ENCODE peak calls at places on chromosomes 1 and 21, in ten cellular contexts. C, S, E, J, Z, V, A, D, L and N are unnamed samples. For H3K9me2, the result is how much of the 10 kb centered on the place peaks cover.

GRCh38 chr1:116878804-116879477 is 30.8 kb upstream of the PTGFRN start:
- DNase-seq in E (peak), C (peak), D (no peak), V (peak), Z (no peak), S (peak), L (no peak), A (peak), J (peak), N (peak)

GRCh38 chr1:113456967-113457366 is 66.7 kb downstream of the MAGI3 start:
- DNase-seq in C (no peak), E (no peak), V (peak), Z (no peak), A (peak), D (no peak), S (peak), L (no peak), J (peak), N (peak)

GRCh38 chr1:33140153-33141149 is 41.4 kb downstream of the TRIM62 start:
- DNase-seq in E (no peak), L (no peak), V (no peak), D (no peak), J (no peak), S (peak), Z (no peak), A (peak), C (peak), N (peak)

GRCh38 chr1:167297222-167298214 is 76.8 kb downstream of the POU2F1 start:
- DNase-seq in L (no peak), D (peak), C (peak), A (no peak), V (peak), E (no peak), J (no peak), S (peak), Z (no peak), N (peak)

GRCh38 chr21:38985423-38986378 is 180.0 kb downstream of the ETS2 start:
- DNase-seq in A (no peak), V (no peak), E (peak), L (no peak), D (peak), Z (no peak), J (no peak), S (peak), C (no peak), N (peak)

GRCh38 chr1:26066857-26067256 is 573 bp downstream of the TRIM63 start:
- DNase-seq in D (no peak), V (no peak), Z (no peak), J (no peak), C (no peak), L (no peak), A (no peak), S (no peak), E (peak), N (peak)

GRCh38 chr1:246032984-246033383 is 474.1 kb downstream of the SMYD3 start:
- DNase-seq in J (no peak), V (no peak), D (no peak), C (no peak), A (no peak), S (no peak), E (no peak), L (no peak), Z (no peak), N (no peak)

GRCh38 chr1:209190591-209191241 is 392.8 kb upstream of the CAMK1G start:
- DNase-seq in S (peak), A (peak), J (peak), Z (peak), C (peak), V (no peak), D (peak), E (peak), L (peak), N (peak)

GRCh38 chr1:155057788-155058211 is 5.7 kb upstream of the EFNA4 start:
- DNase-seq in E (no peak), V (no peak), J (no peak), Z (no peak), C (peak), D (no peak), L (no peak), A (no peak), S (no peak), N (no peak)

GRCh38 chr1:66374561-66375111 is 159.3 kb upstream of the SGIP1 start:
- DNase-seq in D (no peak), V (no peak), L (peak), S (peak), E (no peak), C (no peak), A (peak), Z (peak), J (no peak), N (no peak)

GRCh38 chr1:160608514-160608913 is 29.2 kb upstream of the CD84 start:
- DNase-seq in L (no peak), V (no peak), D (no peak), C (no peak), Z (no peak), A (no peak), J (no peak), E (no peak), S (no peak), N (no peak)

GRCh38 chr21:22609802-22610201 is 1611.6 kb downstream of the NCAM2 start:
- DNase-seq in J (no peak), V (no peak), S (no peak), D (no peak), L (no peak), Z (no peak), E (no peak), C (peak), A (no peak), N (no peak)

GRCh38 chr1:25996966-25997758 is 701 bp downstream of the PAFAH2 start:
- DNase-seq in J (no peak), Z (peak), E (peak), D (peak), A (peak), V (no peak), S (peak), C (no peak), L (peak), N (peak)

GRCh38 chr1:164611754-164612642 is 53.0 kb downstream of the PBX1 start:
- DNase-seq in Z (no peak), D (no peak), J (peak), E (peak), A (peak), S (peak), C (peak), L (no peak), V (peak), N (peak)

GRCh38 chr1:17185485-17185860 is 19.5 kb upstream of the PADI1 start:
- DNase-seq in C (no peak), L (no peak), S (no peak), A (no peak), D (no peak), J (no peak), V (no peak), E (no peak), Z (no peak), N (no peak)

GRCh38 chr1:105100102-105100501 is 1350.4 kb downstream of the AMY1C start:
- DNase-seq in D (no peak), E (no peak), C (no peak), A (no peak), V (no peak), Z (no peak), L (no peak), S (no peak), J (no peak), N (no peak)

GRCh38 chr1:165483412-165483811 is 38.5 kb upstream of the RXRG start:
- DNase-seq in E (no peak), J (no peak), D (no peak), Z (no peak), V (no peak), L (no peak), C (no peak), S (no peak), A (no peak), N (no peak)

GRCh38 chr1:230231739-230232075 is 164.7 kb downstream of the GALNT2 start:
- DNase-seq in V (peak), A (no peak), Z (no peak), E (no peak), S (no peak), C (peak), D (no peak), L (no peak), J (no peak), N (peak)

GRCh38 chr1:109927356-109927755 is 16.7 kb downstream of the CSF1 start:
- DNase-seq in E (no peak), Z (no peak), S (no peak), V (no peak), J (no peak), A (no peak), L (no peak), D (no peak), C (no peak), N (no peak)

GRCh38 chr21:16116067-16116466 is 386.3 kb downstream of the USP25 start:
- DNase-seq in V (no peak), C (no peak), E (no peak), S (peak), A (no peak), L (no peak), Z (no peak), J (no peak), D (no peak), N (no peak)

DNA sequence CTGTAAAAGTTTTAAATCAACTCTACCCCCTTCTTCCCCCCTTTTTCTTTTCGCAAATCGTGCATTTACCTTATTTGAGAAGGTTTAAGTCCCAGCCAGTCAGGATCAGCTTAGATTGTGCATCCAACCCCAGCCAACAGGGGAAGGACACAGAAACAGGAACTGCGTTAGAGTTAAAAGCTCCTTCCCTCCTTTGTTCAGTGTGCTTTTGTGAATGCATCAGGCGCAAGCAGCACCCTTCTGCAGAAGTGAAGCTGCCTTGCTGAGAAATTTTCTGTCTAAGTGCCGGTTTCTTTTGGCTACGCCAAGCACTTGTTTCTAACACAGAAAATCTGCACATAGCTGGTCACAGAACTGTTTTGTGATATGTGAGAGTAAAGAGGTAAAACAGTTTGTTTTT is 56.2 kb upstream of the PRRC2C start:
- DNase-seq in S (no peak), D (no peak), V (no peak), C (no peak), L (no peak), J (no peak), Z (no peak), A (no peak), E (no peak), N (no peak)
- H3K9me2 ChIP-seq in S (under half), D (under half), V (under half), C (under half), L (under half), J (under half), Z (under half), A (under half), E (under half), N (under half)

GRCh38 chr1:23118957-23119792 is 49.5 kb downstream of the LUZP1 start:
- DNase-seq in D (no peak), L (peak), C (no peak), S (peak), A (no peak), J (no peak), Z (no peak), V (no peak), E (no peak), N (no peak)
- H3K27ac ChIP-seq in D (no peak), L (no peak), C (no peak), S (peak), A (no peak), J (no peak), Z (no peak), V (no peak), E (no peak), N (peak)

GRCh38 chr1:89989791-89990190 is 5.1 kb upstream of the ZNF326 start:
- DNase-seq in L (no peak), Z (no peak), E (no peak), C (peak), A (peak), J (no peak), D (no peak), S (no peak), V (peak), N (peak)
- H2AFZ ChIP-seq in L (peak), Z (no peak), E (no peak), C (no peak), A (peak), J (no peak), D (no peak), S (no peak), V (peak), N (no peak)

DNA sequence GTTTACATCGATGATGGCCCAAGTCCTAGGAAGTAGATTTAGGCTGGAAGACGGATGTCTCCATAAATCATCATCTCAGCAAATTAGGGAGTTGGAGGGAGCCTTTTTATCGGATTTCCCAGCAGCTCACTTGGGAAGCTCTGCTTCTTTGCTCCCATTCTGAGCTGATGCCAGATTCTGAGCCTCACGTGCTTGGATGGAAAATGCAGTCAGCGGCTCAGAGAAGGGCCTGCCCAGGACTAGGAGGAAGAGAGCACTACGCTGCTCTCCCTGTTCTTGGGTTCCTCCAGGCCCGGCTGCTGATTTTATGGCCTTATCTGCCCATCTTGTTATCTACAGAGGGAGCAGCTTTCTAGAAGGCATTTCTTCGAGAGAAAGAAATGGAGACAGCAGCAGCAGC is 42.0 kb downstream of the UBIAD1 start:
- DNase-seq in Z (no peak), J (no peak), S (peak), C (no peak), D (no peak), V (no peak), A (no peak), E (no peak), L (no peak), N (peak)
- H3K9me2 ChIP-seq in Z (under half), J (under half), S (under half), C (under half), D (under half), V (under half), A (under half), E (under half), L (under half), N (under half)

DNA sequence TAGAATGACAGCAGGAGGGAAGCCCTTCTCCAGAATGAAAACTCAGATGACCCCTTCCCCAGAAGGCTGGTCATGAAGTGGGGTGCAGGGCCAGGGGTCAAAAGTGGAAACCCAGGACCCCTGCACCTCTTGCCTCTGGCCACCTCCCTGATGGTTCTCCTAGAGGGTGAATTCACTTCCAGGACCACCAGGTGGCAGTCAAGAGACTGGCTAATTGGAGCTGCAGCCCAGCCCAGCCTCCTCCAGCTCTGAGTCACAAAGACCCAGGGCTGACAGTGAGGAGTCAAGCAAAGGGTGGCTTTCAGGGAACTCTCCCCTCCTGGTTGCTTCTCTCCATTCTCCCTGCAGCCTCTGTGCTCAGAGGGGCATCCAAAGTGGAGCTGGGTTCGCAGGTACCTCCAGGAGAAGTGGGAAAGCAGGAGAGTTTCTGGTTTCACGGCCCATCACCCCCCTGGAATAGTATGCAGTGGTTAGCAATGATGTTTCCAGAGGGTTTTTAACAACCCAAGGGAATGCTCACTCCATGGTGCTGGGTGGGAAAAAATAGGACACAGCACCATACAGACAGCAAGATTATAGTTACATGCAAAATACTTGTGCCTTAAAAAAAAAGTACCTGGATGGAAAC is 6.1 kb upstream of the EPHB2 start:
- DNase-seq in C (peak), S (peak), J (peak), Z (peak), A (peak), L (peak), V (peak), E (peak), D (peak), N (peak)
- H3K27ac ChIP-seq in C (no peak), S (no peak), J (no peak), Z (no peak), A (no peak), L (no peak), V (no peak), E (no peak), D (no peak), N (no peak)